ENCODE peak calls at places on chromosomes 7 and 10, in six cellular contexts. Y, F, B, G, V and E are unnamed samples.

GRCh38 chr7:82105463-82105862 is 335.6 kb upstream of the HGF start:
- DNase-seq in Y (no peak), F (no peak), B (no peak), G (no peak), V (no peak), E (no peak)

GRCh38 chr10:75466886-75467285 is 35.5 kb downstream of the LRMDA start:
- DNase-seq in Y (no peak), F (peak), B (no peak), G (no peak), V (no peak), E (no peak)

GRCh38 chr7:142231716-142232115 is 26.1 kb downstream of the PRSS58 start:
- DNase-seq in Y (no peak), F (no peak), B (no peak), G (no peak), V (no peak), E (no peak)

GRCh38 chr7:155533827-155534690 is 12.3 kb downstream of the CNPY1 start:
- DNase-seq in Y (peak), F (peak), B (peak), G (peak), V (no peak), E (no peak)

GRCh38 chr7:154953006-154953684 is 49.8 kb downstream of the PAXIP1 start:
- DNase-seq in Y (peak), F (peak), B (peak), G (peak), V (peak), E (no peak)

GRCh38 chr7:22672892-22673637 is 53.9 kb upstream of the IL6 start:
- DNase-seq in Y (no peak), F (no peak), B (no peak), G (no peak), V (no peak), E (peak)

GRCh38 chr7:16554518-16555236 is 28.1 kb downstream of the LRRC72 start:
- DNase-seq in Y (no peak), F (no peak), B (no peak), G (no peak), V (no peak), E (no peak)

GRCh38 chr7:45702751-45703150 is 128.6 kb downstream of the ADCY1 start:
- DNase-seq in Y (no peak), F (no peak), B (no peak), G (no peak), V (no peak), E (no peak)

GRCh38 chr7:27165655-27166474 is 528 bp upstream of the HOXA9 start:
- DNase-seq in Y (no peak), F (peak), B (no peak), G (no peak), V (no peak), E (no peak)

GRCh38 chr7:10343108-10343507 is 630.6 kb upstream of the PHF14 start:
- DNase-seq in Y (no peak), F (no peak), B (no peak), G (no peak), V (no peak), E (no peak)

GRCh38 chr10:110488944-110489343 is 8.8 kb upstream of the DUSP5 start:
- DNase-seq in Y (no peak), F (no peak), B (no peak), G (no peak), V (no peak), E (no peak)

GRCh38 chr10:80684217-80684616 is 146.5 kb downstream of the SH2D4B start:
- DNase-seq in Y (no peak), F (no peak), B (no peak), G (no peak), V (no peak), E (no peak)

GRCh38 chr7:148264933-148265557 is 325.5 kb upstream of the C7orf33 start:
- DNase-seq in Y (peak), F (peak), B (no peak), G (no peak), V (no peak), E (no peak)

GRCh38 chr10:46546591-46547330 is 9.7 kb downstream of the GPRIN2 start:
- DNase-seq in Y (no peak), F (no peak), B (no peak), G (peak), V (peak), E (no peak)

GRCh38 chr7:128167316-128167691 is 73.8 kb upstream of the LEP start:
- DNase-seq in Y (no peak), F (peak), B (no peak), G (peak), V (no peak), E (no peak)

GRCh38 chr7:132218876-132219275 is 357.4 kb downstream of the PLXNA4 start:
- DNase-seq in Y (no peak), F (no peak), B (no peak), G (no peak), V (no peak), E (no peak)

GRCh38 chr7:10237306-10237705 is 736.4 kb upstream of the PHF14 start:
- DNase-seq in Y (no peak), F (no peak), B (no peak), G (no peak), V (no peak), E (no peak)